ENCODE peak calls at places on chromosomes 4 and X, in seven cellular contexts. P, C, Z, V, Q, W and K are unnamed samples.

GRCh38 chrX:119062750-119063374 is 9.9 kb upstream of the CT47C1 start:
- DNase-seq in Q (no peak), Z (no peak), P (peak), V (no peak), C (peak), W (no peak), K (peak)

GRCh38 chr4:91064157-91064853 is 937.1 kb downstream of the CCSER1 start:
- DNase-seq in W (peak), Z (no peak), P (no peak), C (peak), V (peak), Q (peak), K (peak)

GRCh38 chr4:123649248-123649643 is 252.7 kb downstream of the SPRY1 start:
- DNase-seq in C (no peak), V (no peak), W (no peak), Q (no peak), Z (no peak), P (no peak), K (no peak)

GRCh38 chr4:126532527-126532926 is 1100.2 kb upstream of the INTU start:
- DNase-seq in Q (peak), V (no peak), W (no peak), Z (no peak), P (no peak), C (no peak), K (no peak)

GRCh38 chr4:77669911-77670590 is 64.4 kb downstream of the CXCL13 start:
- DNase-seq in Q (no peak), C (no peak), P (no peak), V (no peak), Z (no peak), W (no peak), K (no peak)

GRCh38 chrX:28016823-28017222 is 35.6 kb upstream of the DCAF8L1 start:
- DNase-seq in C (no peak), P (no peak), W (no peak), V (no peak), Q (no peak), Z (no peak), K (no peak)

GRCh38 chrX:3811331-3812311 is 98.2 kb upstream of the PRKX start:
- DNase-seq in Z (no peak), P (peak), W (no peak), V (no peak), Q (peak), C (no peak), K (no peak)

GRCh38 chr4:8215001-8215427 is 15.9 kb downstream of the SH3TC1 start:
- DNase-seq in Z (no peak), C (peak), W (peak), Q (peak), P (peak), V (no peak), K (no peak)

GRCh38 chrX:133448512-133449076 is 33.3 kb upstream of the GPC4 start:
- DNase-seq in Q (peak), Z (no peak), P (no peak), W (no peak), V (no peak), C (peak), K (no peak)

GRCh38 chr4:145351922-145352321 is 129.7 kb upstream of the SMAD1 start:
- DNase-seq in W (no peak), C (no peak), Q (no peak), Z (no peak), V (no peak), P (no peak), K (no peak)

GRCh38 chr4:13160906-13161305 is 323.2 kb downstream of the RAB28 start:
- DNase-seq in C (no peak), P (peak), Z (no peak), V (no peak), W (no peak), Q (no peak), K (no peak)

GRCh38 chr4:76526585-76526990 is 91.6 kb downstream of the SHROOM3 start:
- DNase-seq in P (no peak), Z (no peak), Q (no peak), C (peak), V (no peak), W (no peak), K (no peak)

GRCh38 chr4:106019771-106020170 is 124.5 kb downstream of the NPNT start:
- DNase-seq in C (no peak), Z (no peak), Q (peak), W (no peak), P (peak), V (no peak), K (no peak)

GRCh38 chrX:48934581-48935331 is 15.9 kb upstream of the PIM2 start:
- DNase-seq in P (no peak), W (no peak), Q (no peak), V (no peak), C (no peak), Z (no peak), K (no peak)

GRCh38 chrX:71053217-71053621 is 14.9 kb downstream of the SNX12 start:
- DNase-seq in P (no peak), Q (no peak), Z (peak), V (peak), C (peak), W (no peak), K (peak)

GRCh38 chr4:104641427-104641826 is 146.7 kb upstream of the CXXC4 start:
- DNase-seq in Z (no peak), V (no peak), C (no peak), P (no peak), Q (no peak), W (no peak), K (peak)

GRCh38 chr4:61514991-61515390 is 314.9 kb downstream of the ADGRL3 start:
- DNase-seq in Q (no peak), V (no peak), W (peak), P (no peak), C (peak), Z (no peak), K (no peak)

GRCh38 chr4:56908206-56909082 is 744 bp downstream of the REST start:
- DNase-seq in W (peak), C (peak), Z (peak), Q (peak), V (peak), P (peak), K (peak)

GRCh38 chr4:79087091-79087490 is 147.9 kb upstream of the PAQR3 start:
- DNase-seq in P (no peak), W (no peak), Z (no peak), C (no peak), V (no peak), Q (no peak), K (peak)

GRCh38 chrX:105483011-105483410 is 262.5 kb upstream of the TEX13A start:
- DNase-seq in W (no peak), V (no peak), Q (peak), P (peak), C (no peak), Z (no peak), K (no peak)

GRCh38 chr4:158996669-158997074 is 106.2 kb upstream of the RAPGEF2 start:
- DNase-seq in Q (peak), P (peak), Z (no peak), C (peak), W (no peak), V (no peak), K (no peak)

GRCh38 chrX:70034646-70035045 is 15.1 kb downstream of the AWAT2 start:
- DNase-seq in V (no peak), P (no peak), W (no peak), Q (no peak), C (no peak), Z (no peak), K (no peak)

GRCh38 chrX:108323751-108324150 is 114.5 kb downstream of the COL4A6 start:
- DNase-seq in Q (peak), V (no peak), W (no peak), C (no peak), Z (no peak), P (no peak), K (no peak)
- H4K8ac ChIP-seq in Q (no peak), V (no peak), W (no peak), C (no peak), Z (no peak), P (no peak), K (no peak)

GRCh38 chr4:113534698-113535097 is 226.8 kb downstream of the CAMK2D start:
- DNase-seq in V (no peak), Z (no peak), C (no peak), P (peak), Q (no peak), W (no peak), K (no peak)

GRCh38 chr4:113537183-113537977 is 224.2 kb downstream of the CAMK2D start:
- DNase-seq in Q (no peak), C (no peak), P (no peak), W (no peak), V (no peak), Z (no peak), K (no peak)

GRCh38 chr4:113540859-113541258 is 220.7 kb downstream of the CAMK2D start:
- DNase-seq in Q (peak), V (no peak), C (no peak), W (no peak), Z (no peak), P (peak), K (no peak)

GRCh38 chr4:113541933-113542332 is 219.6 kb downstream of the CAMK2D start:
- DNase-seq in Z (no peak), Q (no peak), V (no peak), P (peak), C (no peak), W (no peak), K (no peak)

DNA sequence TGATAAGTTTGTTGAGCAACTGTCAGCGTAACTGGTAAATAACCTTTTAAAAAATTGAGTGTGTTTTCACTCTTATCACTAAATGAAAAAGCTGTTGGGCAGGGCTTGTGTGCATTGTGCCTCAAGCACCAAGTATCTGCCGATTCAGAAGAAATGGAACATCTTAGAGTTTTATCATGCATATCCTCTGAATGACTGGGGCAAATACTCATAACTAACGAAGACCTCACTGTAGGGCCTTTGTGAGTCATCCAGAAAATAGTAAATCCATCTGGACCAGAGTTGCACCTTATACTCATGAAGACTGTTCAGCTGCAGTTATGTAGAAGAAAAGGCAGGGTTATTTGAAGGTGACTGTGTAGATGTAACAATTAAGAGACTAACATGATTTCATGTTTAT is 222.1 kb downstream of the CAMK2D start:
- DNase-seq in V (no peak), Q (peak), Z (no peak), C (no peak), W (peak), P (peak), K (no peak)
- H3K4me2 ChIP-seq in V (no peak), Q (no peak), Z (no peak), C (no peak), W (no peak), P (no peak), K (no peak)

GRCh38 chrX:79704325-79704724 is 310.2 kb upstream of the TBX22 start:
- DNase-seq in C (no peak), P (no peak), W (no peak), V (no peak), Q (no peak), Z (no peak), K (no peak)

GRCh38 chrX:79708581-79708980 is 306.0 kb upstream of the TBX22 start:
- DNase-seq in C (no peak), V (no peak), Z (no peak), W (no peak), Q (no peak), P (no peak), K (no peak)
- H4K8ac ChIP-seq in C (no peak), V (no peak), Z (no peak), W (no peak), Q (no peak), P (no peak), K (no peak)

GRCh38 chr4:40212674-40213504 is 16.1 kb downstream of the RHOH start:
- DNase-seq in Q (peak), V (no peak), W (no peak), Z (no peak), P (peak), C (peak), K (no peak)
- H3K4me2 ChIP-seq in Q (no peak), V (no peak), W (no peak), Z (no peak), P (no peak), C (no peak), K (no peak)

GRCh38 chr4:92263575-92263974 is 40.2 kb upstream of the GRID2 start:
- DNase-seq in C (no peak), P (no peak), Z (no peak), V (no peak), W (no peak), Q (no peak), K (no peak)

GRCh38 chr4:92265798-92266197 is 38.0 kb upstream of the GRID2 start:
- DNase-seq in V (no peak), Q (no peak), W (no peak), C (no peak), P (no peak), Z (no peak), K (no peak)

GRCh38 chr4:92263010-92263409 is 40.8 kb upstream of the GRID2 start:
- DNase-seq in W (no peak), Z (no peak), Q (no peak), P (no peak), C (no peak), V (no peak), K (no peak)

GRCh38 chr4:92265066-92265465 is 38.7 kb upstream of the GRID2 start:
- DNase-seq in Z (no peak), P (no peak), V (no peak), C (no peak), W (no peak), Q (peak), K (no peak)

DNA sequence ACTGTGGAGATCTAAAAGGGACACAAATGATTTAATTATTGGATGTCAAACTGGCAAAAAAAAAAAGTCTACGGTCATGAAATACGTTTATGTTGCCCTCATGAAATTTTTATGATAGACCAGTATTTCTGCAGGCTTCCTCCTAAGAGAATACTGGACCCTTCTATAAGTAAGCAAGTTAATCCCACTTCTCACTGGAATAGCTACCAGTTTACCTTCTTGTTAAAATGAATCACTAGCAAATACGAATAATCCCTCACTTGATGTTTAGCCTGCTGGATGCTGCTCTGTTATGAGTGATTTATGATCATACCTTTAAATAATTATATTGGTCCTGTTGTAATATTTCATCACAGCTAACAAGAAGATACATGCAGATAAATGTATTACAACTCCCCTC is 39.6 kb upstream of the GRID2 start:
- DNase-seq in Z (no peak), C (no peak), W (no peak), P (no peak), Q (no peak), V (no peak), K (no peak)
- H4K8ac ChIP-seq in Z (no peak), C (no peak), W (no peak), P (no peak), Q (no peak), V (no peak), K (no peak)

GRCh38 chr4:176761872-176762271 is 30.9 kb downstream of the VEGFC start:
- DNase-seq in Q (no peak), V (no peak), Z (no peak), C (no peak), W (no peak), P (no peak), K (no peak)
- H3K4me2 ChIP-seq in Q (no peak), V (no peak), Z (no peak), C (no peak), W (no peak), P (peak), K (no peak)

DNA sequence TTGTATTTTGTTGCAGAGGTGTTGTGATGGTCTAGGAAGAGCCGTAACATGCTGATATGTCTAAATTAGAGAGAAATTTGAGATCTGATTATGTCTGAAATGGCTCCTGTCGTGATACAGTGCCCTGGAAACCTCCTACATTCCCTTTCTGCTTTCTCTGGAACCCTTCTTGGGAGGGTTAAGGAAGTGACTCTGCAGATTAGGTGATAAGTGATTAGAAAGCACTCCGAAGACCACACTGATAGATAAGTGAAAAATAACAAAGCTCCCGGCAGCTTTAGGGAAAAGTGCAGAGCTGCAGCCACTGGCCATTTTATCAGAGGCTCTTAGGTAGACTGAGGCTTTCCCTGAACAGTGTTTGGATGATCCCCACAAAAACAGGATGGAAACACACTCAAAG is 110.6 kb downstream of the MGST2 start:
- DNase-seq in W (no peak), P (no peak), Z (no peak), V (no peak), Q (no peak), C (peak), K (no peak)
- H4K8ac ChIP-seq in W (no peak), P (no peak), Z (no peak), V (no peak), Q (no peak), C (no peak), K (no peak)